ENCODE peak calls at places on chromosomes 16 and 17, in nine cellular contexts. C, X, S, K, T, L, Y, Q and W are unnamed samples. For H3K4me1, the result is how much of the 10 kb centered on the place peaks cover.

GRCh38 chr16:85171809-85172464 is 59.7 kb upstream of the CIBAR2 start:
- DNase-seq in C (no peak), X (no peak), S (no peak), K (no peak), T (no peak), L (no peak), Y (no peak), Q (no peak), W (no peak)

GRCh38 chr17:37725601-37726146 is 19.2 kb downstream of the HNF1B start:
- DNase-seq in C (no peak), X (no peak), S (no peak), K (no peak), T (peak), L (no peak), Y (no peak), Q (no peak), W (no peak)

GRCh38 chr16:46549477-46549876 is 71.7 kb downstream of the SHCBP1 start:
- DNase-seq in C (no peak), X (no peak), S (no peak), K (no peak), T (no peak), L (no peak), Y (no peak), Q (no peak), W (no peak)

GRCh38 chr17:19812407-19812806 is 55.3 kb downstream of the ULK2 start:
- DNase-seq in C (no peak), X (no peak), S (no peak), K (no peak), T (no peak), L (no peak), Y (no peak), Q (no peak), W (no peak)

GRCh38 chr17:82962163-82962720 is 117.2 kb upstream of the METRNL start:
- DNase-seq in C (no peak), X (no peak), S (no peak), K (peak), T (peak), L (peak), Y (no peak), Q (no peak), W (no peak)

GRCh38 chr17:66276328-66276937 is 26.0 kb upstream of the PRKCA start:
- DNase-seq in C (no peak), X (no peak), S (peak), K (no peak), T (no peak), L (no peak), Y (no peak), Q (no peak), W (no peak)

GRCh38 chr16:83338941-83339340 is 468.8 kb upstream of the HSBP1 start:
- DNase-seq in C (no peak), X (no peak), S (no peak), K (no peak), T (no peak), L (no peak), Y (no peak), Q (no peak), W (no peak)

GRCh38 chr16:1581804-1582203 is 30.1 kb downstream of the IFT140 start:
- DNase-seq in C (no peak), X (no peak), S (no peak), K (no peak), T (no peak), L (no peak), Y (no peak), Q (no peak), W (no peak)

GRCh38 chr16:5461574-5461973 is 364.0 kb upstream of the EEF2KMT start:
- DNase-seq in C (no peak), X (no peak), S (no peak), K (no peak), T (no peak), L (no peak), Y (no peak), Q (no peak), W (no peak)

GRCh38 chr17:66451188-66452149 is 149.1 kb downstream of the PRKCA start:
- DNase-seq in C (no peak), X (no peak), S (peak), K (no peak), T (peak), L (no peak), Y (no peak), Q (no peak), W (no peak)

GRCh38 chr16:51137097-51137496 is 14.0 kb downstream of the SALL1 start:
- DNase-seq in C (no peak), X (no peak), S (no peak), K (no peak), T (no peak), L (no peak), Y (no peak), Q (peak), W (no peak)

GRCh38 chr17:50209472-50210248 is 8.2 kb upstream of the COL1A1 start:
- DNase-seq in C (peak), X (no peak), S (no peak), K (peak), T (peak), L (peak), Y (no peak), Q (peak), W (peak)

GRCh38 chr17:79839363-79840203 is at the start of gene CBX4:
- DNase-seq in C (peak), X (peak), S (peak), K (peak), T (peak), L (peak), Y (peak), Q (peak), W (peak)

GRCh38 chr17:81428121-81428515 is 32.9 kb downstream of the BAHCC1 start:
- DNase-seq in C (no peak), X (no peak), S (no peak), K (no peak), T (no peak), L (no peak), Y (no peak), Q (no peak), W (no peak)

GRCh38 chr16:66399930-66400329 is 27.2 kb upstream of the BEAN1 start:
- DNase-seq in C (peak), X (no peak), S (no peak), K (peak), T (no peak), L (no peak), Y (no peak), Q (no peak), W (no peak)

GRCh38 chr16:62732101-62732500 is 695.9 kb upstream of the CDH8 start:
- DNase-seq in C (no peak), X (no peak), S (no peak), K (no peak), T (no peak), L (no peak), Y (no peak), Q (no peak), W (no peak)

GRCh38 chr16:73997340-73997711 is 299.3 kb upstream of the PSMD7 start:
- DNase-seq in C (no peak), X (no peak), S (no peak), K (no peak), T (no peak), L (no peak), Y (no peak), Q (no peak), W (no peak)

GRCh38 chr16:68826652-68827051 is 16.7 kb upstream of the TANGO6 start:
- DNase-seq in C (no peak), X (no peak), S (no peak), K (no peak), T (no peak), L (no peak), Y (no peak), Q (no peak), W (no peak)

GRCh38 chr17:39306509-39307212 is 80.9 kb upstream of the STAC2 start:
- DNase-seq in C (no peak), X (no peak), S (no peak), K (no peak), T (no peak), L (no peak), Y (no peak), Q (no peak), W (no peak)

GRCh38 chr16:73280366-73280765 is 232.4 kb upstream of the ZFHX3 start:
- DNase-seq in C (no peak), X (no peak), S (no peak), K (no peak), T (no peak), L (no peak), Y (no peak), Q (no peak), W (no peak)

GRCh38 chr17:42422958-42423712 is at the start of gene CAVIN1:
- DNase-seq in C (peak), X (peak), S (peak), K (peak), T (peak), L (peak), Y (peak), Q (peak), W (peak)

GRCh38 chr17:38552343-38552742 is 53.4 kb downstream of the SRCIN1 start:
- DNase-seq in C (no peak), X (no peak), S (no peak), K (no peak), T (no peak), L (no peak), Y (no peak), Q (no peak), W (no peak)

GRCh38 chr17:5883775-5884665 is 186.2 kb upstream of the WSCD1 start:
- DNase-seq in C (no peak), X (no peak), S (no peak), K (peak), T (no peak), L (no peak), Y (no peak), Q (no peak), W (no peak)

GRCh38 chr17:19365833-19366636 is 3.5 kb upstream of the B9D1 start:
- DNase-seq in C (no peak), X (no peak), S (no peak), K (no peak), T (peak), L (peak), Y (no peak), Q (no peak), W (no peak)

GRCh38 chr16:85484337-85485295 is 128.5 kb upstream of the GSE1 start:
- DNase-seq in C (no peak), X (no peak), S (no peak), K (no peak), T (no peak), L (no peak), Y (no peak), Q (no peak), W (no peak)

GRCh38 chr17:2123467-2124251 is 68.8 kb downstream of the HIC1 start:
- DNase-seq in C (no peak), X (no peak), S (no peak), K (no peak), T (no peak), L (no peak), Y (no peak), Q (no peak), W (no peak)

GRCh38 chr16:31711344-31711845 is 162.2 kb upstream of the ZNF267 start:
- DNase-seq in C (no peak), X (no peak), S (no peak), K (no peak), T (no peak), L (no peak), Y (no peak), Q (no peak), W (no peak)

GRCh38 chr17:45812102-45812501 is 28.0 kb downstream of the CRHR1 start:
- DNase-seq in C (no peak), X (no peak), S (peak), K (no peak), T (no peak), L (no peak), Y (no peak), Q (no peak), W (no peak)

GRCh38 chr16:77853125-77853524 is 64.8 kb downstream of the VAT1L start:
- DNase-seq in C (no peak), X (no peak), S (no peak), K (no peak), T (no peak), L (no peak), Y (no peak), Q (no peak), W (no peak)

GRCh38 chr17:46032909-46033308 is 33.9 kb downstream of the STH start:
- DNase-seq in C (no peak), X (no peak), S (no peak), K (no peak), T (no peak), L (no peak), Y (no peak), Q (no peak), W (no peak)

GRCh38 chr17:16962804-16963203 is 9.1 kb downstream of the TNFRSF13B start:
- DNase-seq in C (no peak), X (no peak), S (peak), K (peak), T (no peak), L (peak), Y (no peak), Q (no peak), W (no peak)

GRCh38 chr17:42135664-42136653 is 13.4 kb downstream of the HSPB9 start:
- DNase-seq in C (peak), X (no peak), S (peak), K (no peak), T (peak), L (peak), Y (no peak), Q (peak), W (no peak)

GRCh38 chr16:83068686-83069085 is 441.9 kb downstream of the CDH13 start:
- DNase-seq in C (no peak), X (no peak), S (no peak), K (no peak), T (no peak), L (no peak), Y (no peak), Q (no peak), W (no peak)

GRCh38 chr16:89507219-89507833 is 877 bp upstream of the SPG7 start:
- DNase-seq in C (peak), X (no peak), S (no peak), K (no peak), T (no peak), L (no peak), Y (no peak), Q (no peak), W (peak)
- TF ChIP-seq POLR2A in C (no peak), X (no peak), S (no peak), K (no peak), T (no peak), L (no peak), Y (no peak), Q (no peak), W (no peak)

DNA sequence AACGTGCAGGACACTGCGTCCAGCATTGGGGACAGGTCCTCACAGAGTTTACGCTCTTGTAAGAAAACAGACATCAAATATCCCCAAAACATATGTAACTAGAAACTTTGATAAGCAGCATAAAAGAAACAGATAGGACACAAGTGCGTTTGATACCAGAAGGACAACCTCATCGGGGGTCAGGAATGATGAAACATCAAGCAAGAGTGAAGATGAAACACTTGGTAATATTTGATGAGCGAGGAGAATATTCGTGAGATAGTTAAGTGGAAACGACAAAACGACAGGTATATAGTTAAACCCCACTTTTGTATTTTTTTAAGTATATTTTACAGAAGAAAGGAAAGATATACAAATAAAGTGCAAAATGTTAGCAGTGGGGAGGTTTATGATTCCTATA is 55.9 kb downstream of the NXN start:
- DNase-seq in C (no peak), X (no peak), S (no peak), K (no peak), T (no peak), L (no peak), Y (no peak), Q (no peak), W (no peak)
- H3K4me1 ChIP-seq in C (under half), X (under half), S (under half), K (under half), T (under half), L (under half), Y (under half), Q (under half), W (under half)

DNA sequence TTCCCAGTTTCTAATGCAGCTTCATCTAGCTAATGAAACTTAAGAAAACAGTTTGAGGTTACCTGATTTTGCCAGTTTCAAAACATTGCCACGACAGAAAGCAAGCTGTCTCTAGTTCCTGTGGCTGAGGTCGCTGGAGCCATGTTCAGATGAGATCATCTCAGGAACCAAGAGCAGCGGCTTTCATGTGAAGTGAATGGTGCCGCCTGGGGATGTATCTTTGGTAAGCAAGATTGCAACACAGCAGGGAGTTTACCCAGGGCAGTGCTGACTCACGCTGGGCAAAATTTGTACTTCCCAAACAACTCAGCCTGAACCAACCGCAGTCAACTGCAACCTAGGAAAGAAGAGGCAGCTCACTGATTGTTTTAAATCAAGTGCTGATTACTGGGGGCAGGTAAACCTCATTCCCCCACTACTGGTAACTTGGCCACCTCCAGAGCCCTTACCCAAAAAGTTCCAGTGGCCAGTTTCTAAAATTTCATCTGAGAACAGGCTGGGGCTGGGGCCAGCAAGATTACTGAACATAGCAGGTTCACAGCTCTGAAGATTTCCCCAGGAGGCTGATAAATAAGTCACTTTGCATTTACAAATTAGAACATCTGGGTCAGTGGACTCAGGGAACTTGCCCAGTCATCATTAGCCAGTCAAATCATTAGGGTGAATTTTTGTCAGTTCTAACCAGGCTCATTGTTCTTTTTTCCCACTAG is at the start of gene RFFL:
- DNase-seq in C (peak), X (peak), S (peak), K (peak), T (peak), L (peak), Y (peak), Q (peak), W (peak)
- TF ChIP-seq POLR2A in C (no peak), X (no peak), S (peak), K (peak), T (no peak), L (peak), Y (peak), Q (peak), W (peak)

GRCh38 chr17:76134911-76135809 is 5.9 kb downstream of the FOXJ1 start:
- DNase-seq in C (peak), X (no peak), S (no peak), K (no peak), T (peak), L (no peak), Y (no peak), Q (no peak), W (no peak)
- H3K4me1 ChIP-seq in C (under half), X (under half), S (under half), K (under half), T (under half), L (under half), Y (under half), Q (under half), W (under half)

GRCh38 chr16:2966043-2966802 is 2.1 kb downstream of the KREMEN2 start:
- DNase-seq in C (no peak), X (no peak), S (no peak), K (no peak), T (no peak), L (no peak), Y (no peak), Q (no peak), W (no peak)

GRCh38 chr16:2962334-2963073 is 1.6 kb upstream of the KREMEN2 start:
- DNase-seq in C (no peak), X (no peak), S (no peak), K (no peak), T (no peak), L (no peak), Y (no peak), Q (no peak), W (no peak)

GRCh38 chr16:2963074-2963610 is 933 bp upstream of the KREMEN2 start:
- DNase-seq in C (no peak), X (no peak), S (no peak), K (no peak), T (no peak), L (no peak), Y (no peak), Q (no peak), W (no peak)

GRCh38 chr16:2964416-2965223 is 545 bp downstream of the KREMEN2 start:
- DNase-seq in C (no peak), X (no peak), S (peak), K (no peak), T (peak), L (no peak), Y (no peak), Q (no peak), W (no peak)

DNA sequence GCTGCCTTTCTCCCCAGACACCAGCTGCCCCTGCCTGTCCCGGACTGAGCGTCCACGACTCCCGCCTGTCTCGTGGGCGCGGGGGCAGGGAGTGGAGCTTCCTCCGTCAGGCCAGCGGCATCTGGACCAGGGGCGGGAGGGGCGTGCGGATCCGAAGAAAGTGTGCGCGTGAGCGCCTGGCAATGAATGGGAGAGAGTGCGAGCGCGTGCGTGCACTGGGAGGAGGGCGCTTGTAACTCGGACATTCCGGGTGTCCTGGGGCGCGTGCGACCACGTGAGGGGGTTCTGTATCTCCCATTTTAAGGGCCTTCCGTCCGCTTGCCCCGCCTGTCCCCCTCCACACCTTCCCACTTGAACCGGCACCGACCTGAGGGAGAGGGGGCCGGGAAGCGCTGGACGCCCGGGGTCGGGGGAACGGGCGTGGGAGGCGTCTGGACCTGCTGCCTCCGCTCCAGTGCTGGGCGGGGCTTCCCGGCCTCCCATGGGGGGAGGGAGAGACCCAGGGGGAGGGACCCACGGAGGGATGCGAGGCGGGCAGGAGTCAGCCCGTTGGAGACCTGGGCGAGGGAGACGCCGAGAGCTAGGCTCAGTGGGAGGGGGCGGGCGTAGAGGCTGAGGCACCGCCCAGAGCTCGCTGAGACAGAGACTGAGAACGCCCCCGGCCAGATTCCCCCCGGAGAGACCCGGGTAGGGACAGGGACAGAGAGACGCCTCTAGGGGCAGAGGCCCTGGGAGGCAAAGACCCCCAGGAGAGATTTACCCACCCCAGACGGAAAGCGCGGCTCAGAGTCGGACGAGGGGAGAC is at the start of gene KREMEN2:
- DNase-seq in C (no peak), X (no peak), S (peak), K (no peak), T (no peak), L (no peak), Y (no peak), Q (no peak), W (no peak)
- TF ChIP-seq POLR2A in C (no peak), X (no peak), S (peak), K (no peak), T (no peak), L (no peak), Y (no peak), Q (no peak), W (no peak)